ENCODE peak calls at places on chromosome 5, in four cellular contexts. A, R, N and E are unnamed samples. For H3K4me1, the result is how much of the 10 kb centered on the place peaks cover.

GRCh38 chr5:113387844-113388243 is 46.9 kb downstream of the TSSK1B start:
- DNase-seq in N (no peak), R (no peak), A (no peak), E (no peak)

GRCh38 chr5:179553875-179554274 is 3.5 kb downstream of the RUFY1 start:
- DNase-seq in N (no peak), R (peak), A (no peak), E (no peak)

GRCh38 chr5:91176288-91177016 is 206.7 kb downstream of the ARRDC3 start:
- DNase-seq in N (no peak), R (no peak), A (no peak), E (no peak)

GRCh38 chr5:64767959-64768357 is 533 bp downstream of the SREK1IP1 start:
- DNase-seq in A (no peak), R (peak), N (peak), E (no peak)

GRCh38 chr5:108703313-108703712 is 44.4 kb upstream of the FER start:
- DNase-seq in N (no peak), A (no peak), R (no peak), E (no peak)

GRCh38 chr5:134995850-134996402 is 28.2 kb downstream of the CATSPER3 start:
- DNase-seq in N (no peak), R (no peak), A (no peak), E (no peak)

GRCh38 chr5:157263586-157264090 is 2.3 kb upstream of the CYFIP2 start:
- DNase-seq in R (no peak), A (no peak), N (no peak), E (no peak)

GRCh38 chr5:142543951-142544753 is 141.7 kb downstream of the FGF1 start:
- DNase-seq in R (no peak), N (no peak), A (no peak), E (no peak)

GRCh38 chr5:146906803-146907202 is 28.2 kb upstream of the PPP2R2B start:
- DNase-seq in N (no peak), R (peak), A (no peak), E (no peak)

DNA sequence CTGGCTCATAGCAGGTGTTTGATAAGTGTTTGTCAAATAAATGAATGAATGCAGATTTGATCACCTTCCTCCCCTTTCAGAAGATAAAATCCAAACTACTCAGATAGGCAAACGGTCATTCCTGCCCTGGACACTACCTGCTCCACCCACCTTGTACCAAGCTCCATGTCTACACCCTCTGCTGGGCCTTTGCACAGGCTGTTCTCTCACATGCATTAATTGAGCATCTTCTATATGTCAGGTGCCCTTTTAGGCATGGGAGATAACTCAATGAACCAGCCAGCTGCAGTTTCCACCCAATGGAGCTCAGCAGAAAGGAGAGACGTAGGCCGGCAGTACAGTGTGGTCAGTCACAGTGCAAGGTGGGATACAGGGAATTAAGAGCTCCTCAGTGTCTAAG is 102.3 kb upstream of the CPEB4 start:
- DNase-seq in A (no peak), N (no peak), R (no peak), E (no peak)
- H3K4me1 ChIP-seq in A (under half), N (under half), R (under half), E (under half)

DNA sequence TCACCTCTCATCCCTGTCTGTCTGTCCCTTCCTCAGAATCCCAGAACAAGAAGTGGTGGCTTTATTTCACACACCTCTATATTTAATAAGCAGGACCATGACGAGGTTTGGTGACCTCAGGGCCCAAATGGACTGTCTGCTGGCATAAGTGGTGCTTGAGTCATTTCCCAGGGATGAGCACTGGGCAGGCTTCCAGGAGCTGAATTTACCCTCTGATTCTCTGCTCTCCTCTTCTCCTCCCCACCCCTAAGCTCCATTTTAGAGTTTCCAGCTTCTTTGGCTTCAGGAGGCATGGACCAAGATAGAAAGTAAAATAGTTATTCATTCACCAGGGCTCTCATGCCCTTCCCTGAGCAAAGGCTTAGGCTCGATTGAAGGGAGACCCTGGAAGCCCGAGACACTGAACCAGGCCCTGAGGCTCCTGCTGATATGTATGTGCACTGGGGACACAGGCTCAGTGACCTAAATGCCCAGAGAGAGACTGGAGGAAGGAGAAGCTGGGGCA is 69.1 kb downstream of the PPARGC1B start:
- DNase-seq in R (peak), N (no peak), A (peak), E (no peak)
- H3K4me3 ChIP-seq in R (peak), N (no peak), A (no peak), E (no peak)

DNA sequence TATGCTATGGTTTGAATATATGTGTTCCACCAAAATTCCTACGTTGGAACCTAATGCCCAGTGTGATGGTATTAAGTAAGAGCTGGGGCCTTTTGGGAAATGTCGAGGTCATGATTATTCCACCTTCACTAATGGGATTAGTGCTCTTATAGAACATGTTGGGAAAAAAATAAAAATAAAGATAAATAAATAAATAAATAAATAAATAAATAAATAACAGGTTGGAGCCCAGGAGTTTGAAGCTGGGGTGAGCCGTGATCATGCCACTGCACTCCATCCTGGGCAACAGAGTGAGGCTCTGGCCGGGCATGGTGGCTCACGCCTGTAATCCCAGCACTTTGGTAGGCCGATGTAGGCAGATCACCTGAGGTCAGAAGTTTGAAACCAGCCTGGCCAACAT is 22.5 kb downstream of the BASP1 start:
- DNase-seq in R (no peak), A (no peak), N (no peak), E (no peak)
- H3K27ac ChIP-seq in R (peak), A (no peak), N (no peak), E (no peak)

GRCh38 chr5:52774005-52774410 is 13.7 kb upstream of the ITGA1 start:
- DNase-seq in R (no peak), A (no peak), N (no peak), E (no peak)
- H3K4me1 ChIP-seq in R (under half), A (under half), N (under half), E (under half)

GRCh38 chr5:14143509-14143842 is 334 bp downstream of the TRIO start:
- DNase-seq in A (no peak), R (no peak), N (no peak), E (no peak)
- H3K4me3 ChIP-seq in A (peak), R (peak), N (peak), E (no peak)

GRCh38 chr5:139676406-139676805 is 28.3 kb downstream of the CXXC5 start:
- DNase-seq in A (no peak), R (no peak), N (no peak), E (no peak)

GRCh38 chr5:139677404-139678282 is 29.5 kb downstream of the CXXC5 start:
- DNase-seq in R (no peak), N (no peak), A (no peak), E (no peak)

GRCh38 chr5:139676951-139677367 is 28.8 kb downstream of the CXXC5 start:
- DNase-seq in N (no peak), R (no peak), A (no peak), E (no peak)

GRCh38 chr5:139675825-139676224 is 27.7 kb downstream of the CXXC5 start:
- DNase-seq in N (no peak), R (no peak), A (no peak), E (no peak)

DNA sequence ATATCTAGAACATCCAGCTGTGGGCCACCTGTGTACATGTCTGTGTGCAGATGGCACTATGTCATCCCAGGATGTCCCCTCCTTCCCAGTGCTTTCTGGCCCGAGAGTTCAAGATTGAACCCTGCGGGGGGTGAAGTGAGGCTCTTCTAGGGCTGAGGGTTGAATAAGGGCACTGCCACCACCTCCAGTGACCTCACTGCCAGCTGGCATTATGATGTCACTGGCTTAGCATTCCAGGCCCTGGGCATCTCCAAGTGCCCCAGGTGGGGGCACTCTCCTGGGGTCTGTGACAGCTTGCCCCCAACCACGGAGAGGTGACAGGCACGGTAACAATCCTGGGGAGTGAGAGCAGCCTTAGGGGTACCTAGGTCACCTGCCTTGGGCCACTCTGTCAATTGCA is 27.1 kb downstream of the CXXC5 start:
- DNase-seq in N (no peak), A (no peak), R (no peak), E (no peak)
- H3K27ac ChIP-seq in N (no peak), A (no peak), R (no peak), E (no peak)